ENCODE peak calls at places on chromosomes 11 and 22, in five cellular contexts. P, L, B, J and V are unnamed samples.

GRCh38 chr11:114239632-114240224 is 56.5 kb upstream of the NNMT start:
- DNase-seq in P (no peak), L (no peak), B (peak; percentile 43), J (no peak), V (no peak)

GRCh38 chr11:36377759-36378553 is 81.9 kb downstream of the PRR5L start:
- DNase-seq in P (no peak), L (no peak), B (no peak), J (no peak), V (no peak)

GRCh38 chr11:16126361-16126760 is 230.0 kb downstream of the SOX6 start:
- DNase-seq in P (peak; percentile 12), L (no peak), B (no peak), J (no peak), V (peak; percentile 20)

GRCh38 chr22:29320546-29320945 is 5.0 kb upstream of the RASL10A start:
- DNase-seq in P (no peak), L (no peak), B (no peak), J (no peak), V (no peak)

GRCh38 chr11:99325807-99326206 is 305.1 kb downstream of the CNTN5 start:
- DNase-seq in P (peak; percentile 36), L (no peak), B (no peak), J (no peak), V (no peak)

GRCh38 chr11:73376168-73376802 is at the start of gene RELT:
- DNase-seq in P (peak; percentile 97), L (peak; percentile 93), B (peak; percentile 97), J (peak; percentile 92), V (peak; percentile 92)

GRCh38 chr11:115911656-115912055 is 407.4 kb upstream of the CADM1 start:
- DNase-seq in P (no peak), L (no peak), B (no peak), J (no peak), V (no peak)

GRCh38 chr22:30196867-30197336 is 49.7 kb downstream of the LIF start:
- DNase-seq in P (no peak), L (no peak), B (no peak), J (no peak), V (no peak)

GRCh38 chr11:29432719-29433325 is 584.0 kb downstream of the KCNA4 start:
- DNase-seq in P (peak; percentile 30), L (no peak), B (peak; percentile 5), J (no peak), V (no peak)

GRCh38 chr11:20873054-20873453 is 203.7 kb downstream of the NELL1 start:
- DNase-seq in P (peak; percentile 73), L (no peak), B (peak; percentile 9), J (peak; percentile 16), V (peak; percentile 55)

GRCh38 chr11:109241988-109242387 is 180.0 kb upstream of the C11orf87 start:
- DNase-seq in P (no peak), L (no peak), B (no peak), J (no peak), V (no peak)

GRCh38 chr11:92500463-92500862 is 275.8 kb downstream of the FAT3 start:
- DNase-seq in P (no peak), L (no peak), B (no peak), J (no peak), V (no peak)

GRCh38 chr22:41301085-41302015 is at the start of gene ZC3H7B:
- DNase-seq in P (peak; percentile 93), L (peak; percentile 92), B (peak; percentile 87), J (peak; percentile 85), V (peak; percentile 83)

GRCh38 chr11:69647761-69648497 is 7.0 kb downstream of the CCND1 start:
- DNase-seq in P (no peak), L (peak; percentile 57), B (no peak), J (no peak), V (no peak)

GRCh38 chr22:41987276-41987675 is 11.3 kb upstream of the WBP2NL start:
- DNase-seq in P (no peak), L (no peak), B (no peak), J (no peak), V (no peak)

GRCh38 chr11:110715541-110715940 is 3.3 kb upstream of the ARHGAP20 start:
- DNase-seq in P (no peak), L (no peak), B (no peak), J (no peak), V (no peak)

GRCh38 chr11:65354265-65355012 is at the start of gene TIGD3:
- DNase-seq in P (peak; percentile 98), L (peak; percentile 99), B (peak; percentile 99), J (peak; percentile 97), V (peak; percentile 98)

GRCh38 chr22:19815823-19816290 is 38.8 kb downstream of the GNB1L start:
- DNase-seq in P (no peak), L (no peak), B (no peak), J (no peak), V (no peak)

GRCh38 chr11:68976563-68976962 is 4.2 kb downstream of the MRGPRD start:
- DNase-seq in P (peak; percentile 8), L (peak; percentile 22), B (no peak), J (no peak), V (no peak)

GRCh38 chr11:125180413-125181305 is 16.1 kb downstream of the PKNOX2 start:
- DNase-seq in P (no peak), L (no peak), B (no peak), J (no peak), V (no peak)

GRCh38 chr22:28734393-28734792 is 7.2 kb downstream of the CHEK2 start:
- DNase-seq in P (no peak), L (no peak), B (no peak), J (no peak), V (no peak)

GRCh38 chr11:114846040-114846791 is 167.9 kb downstream of the NXPE2 start:
- DNase-seq in P (peak; percentile 21), L (no peak), B (peak; percentile 14), J (no peak), V (peak; percentile 25)

DNA sequence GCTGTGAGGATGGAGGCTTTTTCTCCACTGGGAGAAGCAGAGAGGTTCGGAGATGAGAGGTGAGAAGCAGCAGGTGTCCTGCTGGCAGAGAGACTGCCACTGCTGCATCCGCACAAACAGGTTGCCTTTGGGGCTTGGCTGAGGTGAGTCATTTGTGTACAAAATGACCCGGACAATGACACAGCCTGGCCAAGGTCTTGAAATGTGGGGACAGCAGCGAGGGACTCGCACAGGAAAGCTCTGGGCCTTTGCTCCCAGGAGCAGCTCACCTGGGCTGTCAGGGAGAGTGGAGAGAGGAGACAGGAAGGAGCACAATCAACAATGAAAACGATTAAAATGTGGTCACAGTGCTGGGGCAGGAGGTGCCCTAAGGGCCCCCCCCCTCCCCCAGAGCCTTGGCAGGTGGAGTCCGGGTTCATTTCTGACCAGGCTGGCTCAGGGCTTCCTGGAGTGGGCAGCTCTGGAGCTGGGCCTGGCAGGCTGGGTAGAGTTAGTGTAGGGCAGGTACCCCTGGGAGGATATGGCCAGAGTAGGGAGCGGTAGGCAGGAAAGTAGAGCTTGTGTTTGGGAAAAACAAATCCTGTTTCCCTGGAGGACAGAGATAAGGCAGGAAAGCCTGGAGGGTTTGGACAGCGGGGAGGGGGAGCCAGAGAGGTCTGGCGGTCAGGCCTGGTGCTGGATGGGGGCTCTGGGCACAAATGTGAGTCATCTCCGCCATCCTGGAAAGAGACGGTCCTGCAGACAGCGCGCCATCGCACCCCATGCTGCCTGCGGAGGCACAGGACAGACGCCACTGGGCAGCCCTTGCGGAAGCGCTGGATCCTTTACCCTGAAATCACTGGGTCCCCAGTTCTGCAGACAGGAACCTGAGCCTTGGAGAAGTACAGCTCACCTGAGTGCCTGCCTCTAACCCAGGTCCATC is 37.8 kb upstream of the CELSR1 start:
- DNase-seq in P (peak; percentile 79), L (peak; percentile 65), B (no peak), J (peak; percentile 83), V (peak; percentile 71)
- H3K4me3 ChIP-seq in P (no peak overlapping the region), L (no peak overlapping the region), B (no peak overlapping the region), J (no peak overlapping the region), V (no peak overlapping the region)

GRCh38 chr22:44584256-44584902 is 86.3 kb upstream of the RTL6 start:
- DNase-seq in P (no peak), L (peak; percentile 36), B (no peak), J (no peak), V (no peak)

GRCh38 chr22:44582016-44582415 is 84.0 kb upstream of the RTL6 start:
- DNase-seq in P (no peak), L (peak; percentile 35), B (no peak), J (peak; percentile 2), V (peak; percentile 25)

GRCh38 chr22:44585559-44586121 is 87.6 kb upstream of the RTL6 start:
- DNase-seq in P (no peak), L (peak; percentile 56), B (no peak), J (no peak), V (no peak)

GRCh38 chr22:44583076-44583760 is 85.2 kb upstream of the RTL6 start:
- DNase-seq in P (no peak), L (peak; percentile 38), B (no peak), J (no peak), V (peak; percentile 18)

DNA sequence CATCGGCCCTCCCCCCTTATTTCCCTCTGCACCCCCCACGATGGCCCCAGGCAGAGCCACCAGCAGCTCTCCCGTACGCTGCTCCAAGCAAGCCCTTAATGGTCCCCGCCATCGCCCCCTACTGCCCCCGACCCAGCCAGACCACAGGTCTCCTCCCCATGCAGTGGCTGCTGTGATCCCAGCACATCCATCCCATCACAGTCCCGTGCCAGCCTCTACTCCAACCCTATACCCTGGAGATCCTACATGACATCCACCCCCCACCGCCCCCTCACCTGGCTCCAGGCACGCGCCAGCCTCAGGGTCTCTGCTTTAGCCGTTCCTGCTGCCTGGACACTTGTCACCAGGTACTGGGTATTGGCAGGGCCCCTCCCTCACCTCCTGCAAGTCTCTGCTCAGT is 85.8 kb upstream of the RTL6 start:
- DNase-seq in P (no peak), L (peak; percentile 48), B (no peak), J (no peak), V (no peak)
- TF ChIP-seq CTCF in P (no peak), L (no peak), B (no peak), J (no peak), V (no peak)

GRCh38 chr22:48265000-48265625 is 1502.7 kb downstream of the TBC1D22A start:
- DNase-seq in P (no peak), L (no peak), B (no peak), J (no peak), V (no peak)

GRCh38 chr22:48263431-48263765 is 1500.9 kb downstream of the TBC1D22A start:
- DNase-seq in P (no peak), L (no peak), B (no peak), J (no peak), V (no peak)

GRCh38 chr22:48262596-48263430 is 1500.4 kb downstream of the TBC1D22A start:
- DNase-seq in P (no peak), L (no peak), B (no peak), J (no peak), V (no peak)

GRCh38 chr22:48264586-48264985 is 1502.1 kb downstream of the TBC1D22A start:
- DNase-seq in P (no peak), L (no peak), B (no peak), J (no peak), V (no peak)

DNA sequence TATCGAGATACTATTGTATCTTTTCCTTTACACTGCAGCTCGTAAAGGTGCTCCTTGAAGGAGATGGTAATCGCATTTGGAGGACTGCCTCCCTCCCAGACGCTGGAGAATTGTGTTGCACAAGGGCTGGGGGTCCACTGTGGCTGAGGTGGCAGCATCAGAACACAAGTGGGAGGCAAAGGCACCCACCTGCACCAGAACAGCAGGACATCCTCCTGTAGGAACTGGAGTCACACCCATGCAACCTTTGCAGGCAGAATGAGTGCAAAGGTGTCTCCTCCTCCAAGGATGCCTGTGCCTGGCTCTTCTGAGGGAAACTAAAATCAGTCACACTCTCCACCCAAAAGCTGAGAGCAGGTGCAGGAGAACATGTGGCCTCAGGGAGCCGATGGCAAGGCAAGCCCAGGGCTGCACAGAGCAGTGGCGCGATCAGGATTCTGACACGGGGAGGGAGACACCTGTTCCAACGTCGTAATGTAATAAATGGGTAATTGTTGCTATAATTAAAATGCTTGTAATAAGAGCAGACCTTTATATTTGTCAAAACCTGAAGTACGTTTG is 1501.4 kb downstream of the TBC1D22A start:
- DNase-seq in P (no peak), L (no peak), B (no peak), J (no peak), V (no peak)
- H3K4me1 ChIP-seq in P (no peaks in the 10 kb centered on the region), L (no peaks in the 10 kb centered on the region), B (no peaks in the 10 kb centered on the region), J (no peaks in the 10 kb centered on the region), V (no peaks in the 10 kb centered on the region)

GRCh38 chr22:31230871-31231621 is 18.9 kb downstream of the LIMK2 start:
- DNase-seq in P (peak; percentile 79), L (no peak), B (peak; percentile 43), J (peak; percentile 70), V (peak; percentile 69)
- H3K4me3 ChIP-seq in P (no peak overlapping the region), L (no peak overlapping the region), B (no peak overlapping the region), J (no peak overlapping the region), V (no peak overlapping the region)